ENCODE peak calls at places on chromosomes 5 and 9, in ten cellular contexts. R is A549, K is IMR-90, F is spleen, Q is cardiac muscle cell, N is lower lobe of right lung, G is kidney epithelial cell, D is right atrium auricular region, L is WTC11, P is HFF-Myc. W is an unnamed sample.

GRCh38 chr9:30913331-30913730 is 1471.1 kb upstream of the ACO1 start:
- DNase-seq in P (no peak), L (peak), N (no peak), K (no peak), D (no peak), R (no peak), F (no peak), Q (no peak), G (no peak), W (no peak)

GRCh38 chr9:130391863-130392262 is 52.9 kb upstream of the ASS1 start:
- DNase-seq in F (no peak), L (no peak), N (no peak), P (no peak), D (no peak), Q (no peak), G (no peak), R (no peak), K (no peak), W (no peak)

GRCh38 chr5:154166901-154167791 is 23.4 kb upstream of the GALNT10 start:
- DNase-seq in G (no peak), R (no peak), P (no peak), L (no peak), N (no peak), F (no peak), D (no peak), Q (no peak), K (no peak), W (no peak)

GRCh38 chr9:34592895-34593601 is 3.5 kb upstream of the CNTFR start:
- DNase-seq in F (no peak), R (no peak), D (peak), Q (no peak), K (no peak), P (no peak), G (no peak), L (peak), N (peak), W (peak)

GRCh38 chr5:96254980-96255681 is 177.9 kb downstream of the PCSK1 start:
- DNase-seq in D (no peak), R (no peak), F (no peak), K (peak), N (no peak), L (no peak), P (peak), G (no peak), Q (no peak), W (no peak)

GRCh38 chr9:18726546-18726945 is 252.6 kb downstream of the ADAMTSL1 start:
- DNase-seq in Q (no peak), D (no peak), R (no peak), F (no peak), P (peak), N (no peak), K (peak), L (no peak), G (no peak), W (no peak)

GRCh38 chr9:106934424-106934823 is 71.5 kb downstream of the ZNF462 start:
- DNase-seq in N (no peak), K (no peak), G (no peak), L (no peak), F (no peak), P (no peak), R (no peak), Q (no peak), D (no peak), W (no peak)

GRCh38 chr5:50439221-50439620 is 1.9 kb downstream of the EMB start:
- DNase-seq in N (no peak), P (no peak), F (no peak), K (no peak), G (no peak), Q (no peak), L (no peak), D (no peak), R (no peak), W (no peak)

GRCh38 chr5:180744253-180744652 is 4.4 kb upstream of the OR2Y1 start:
- DNase-seq in F (no peak), D (no peak), R (no peak), N (no peak), Q (no peak), P (no peak), K (no peak), L (no peak), G (no peak), W (no peak)

GRCh38 chr5:158921441-158922262 is 178.1 kb downstream of the EBF1 start:
- DNase-seq in L (no peak), D (no peak), F (no peak), N (no peak), K (no peak), Q (no peak), R (no peak), G (no peak), P (no peak), W (no peak)

GRCh38 chr5:55572011-55572410 is 37.2 kb upstream of the PLPP1 start:
- DNase-seq in L (no peak), R (no peak), P (no peak), N (no peak), F (no peak), D (no peak), Q (no peak), G (no peak), K (no peak), W (no peak)

GRCh38 chr5:65803699-65804426 is 81.9 kb downstream of the NLN start:
- DNase-seq in F (no peak), N (no peak), L (no peak), Q (no peak), D (no peak), K (peak), P (no peak), G (no peak), R (no peak), W (no peak)

GRCh38 chr9:90868555-90868954 is 66.9 kb downstream of the SYK start:
- DNase-seq in F (no peak), L (no peak), G (no peak), Q (no peak), D (no peak), K (peak), N (no peak), R (no peak), P (no peak), W (no peak)

GRCh38 chr9:105444130-105444529 is 3.7 kb upstream of the FSD1L start:
- DNase-seq in N (no peak), F (no peak), R (no peak), K (peak), P (no peak), L (no peak), G (no peak), Q (no peak), D (no peak), W (no peak)

GRCh38 chr5:37757980-37758582 is 81.8 kb downstream of the GDNF start:
- DNase-seq in D (no peak), F (no peak), N (no peak), P (no peak), G (no peak), R (no peak), Q (no peak), L (no peak), K (no peak), W (peak)

GRCh38 chr5:138654281-138654867 is 79.2 kb upstream of the HSPA9 start:
- DNase-seq in G (peak), L (no peak), F (no peak), N (no peak), Q (no peak), D (no peak), R (no peak), K (peak), P (peak), W (peak)

GRCh38 chr5:171681667-171682066 is 104.0 kb upstream of the SMIM23 start:
- DNase-seq in N (no peak), P (no peak), G (no peak), L (no peak), Q (no peak), D (no peak), R (no peak), K (peak), F (no peak), W (no peak)

GRCh38 chr5:148972958-148973357 is 89.9 kb downstream of the SH3TC2 start:
- DNase-seq in R (peak), Q (no peak), K (peak), G (no peak), N (no peak), F (no peak), P (peak), D (peak), L (no peak), W (peak)
- TF ChIP-seq CTCF in R (no peak), Q (no peak), K (peak), G (no peak), N (no peak), F (no peak), P (no peak), D (no peak), L (no peak), W (no peak)

DNA sequence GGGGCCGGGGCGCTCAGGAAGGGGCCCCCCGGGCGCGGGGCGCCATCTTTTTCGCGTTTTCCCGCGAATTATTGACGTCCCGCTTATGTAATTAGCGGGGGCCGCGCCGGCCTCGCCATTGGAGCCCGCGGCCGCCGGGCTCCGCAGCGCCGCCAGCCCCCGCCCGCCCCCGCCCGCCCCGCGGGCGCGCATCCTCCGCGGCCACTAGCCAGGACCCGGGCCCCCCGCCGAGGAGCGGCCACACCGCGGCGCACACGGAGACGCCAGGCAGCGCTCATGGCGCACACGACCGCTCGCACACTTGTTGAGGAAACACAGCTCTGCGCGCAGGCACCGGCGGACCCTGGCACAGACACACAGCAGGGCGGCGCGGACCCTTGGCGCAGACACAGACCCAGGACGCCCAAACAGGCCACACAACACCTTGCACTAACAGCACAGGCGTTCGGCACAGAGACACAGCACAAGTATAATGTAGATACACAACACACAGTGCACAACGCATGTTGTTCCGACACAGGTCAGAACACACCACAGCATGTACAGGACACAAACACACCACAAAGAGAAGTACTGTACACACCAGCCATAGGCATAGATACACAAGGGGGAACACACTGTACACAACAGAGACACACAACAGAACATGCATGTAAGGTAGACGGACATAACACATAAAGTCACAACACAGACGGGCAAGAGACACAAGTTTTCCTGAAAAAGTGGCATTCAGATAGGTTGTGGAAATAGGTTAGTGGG is 467 bp upstream of the PHF19 start:
- DNase-seq in Q (peak), F (peak), G (no peak), N (peak), L (peak), P (no peak), K (peak), D (peak), R (peak), W (peak)
- TF ChIP-seq CTCF in Q (no peak), F (no peak), G (no peak), N (peak), L (no peak), P (no peak), K (peak), D (no peak), R (no peak), W (no peak)

GRCh38 chr5:9263656-9264055 is 282.2 kb downstream of the SEMA5A start:
- DNase-seq in N (no peak), L (no peak), F (no peak), P (no peak), D (no peak), G (no peak), Q (no peak), K (no peak), R (no peak), W (no peak)

GRCh38 chr5:9268226-9268625 is 277.6 kb downstream of the SEMA5A start:
- DNase-seq in P (no peak), Q (no peak), D (no peak), F (no peak), N (no peak), G (no peak), K (peak), L (no peak), R (no peak), W (no peak)

GRCh38 chr5:9269024-9269423 is 276.9 kb downstream of the SEMA5A start:
- DNase-seq in D (no peak), P (no peak), F (no peak), L (no peak), R (no peak), N (no peak), K (no peak), Q (no peak), G (no peak), W (no peak)

DNA sequence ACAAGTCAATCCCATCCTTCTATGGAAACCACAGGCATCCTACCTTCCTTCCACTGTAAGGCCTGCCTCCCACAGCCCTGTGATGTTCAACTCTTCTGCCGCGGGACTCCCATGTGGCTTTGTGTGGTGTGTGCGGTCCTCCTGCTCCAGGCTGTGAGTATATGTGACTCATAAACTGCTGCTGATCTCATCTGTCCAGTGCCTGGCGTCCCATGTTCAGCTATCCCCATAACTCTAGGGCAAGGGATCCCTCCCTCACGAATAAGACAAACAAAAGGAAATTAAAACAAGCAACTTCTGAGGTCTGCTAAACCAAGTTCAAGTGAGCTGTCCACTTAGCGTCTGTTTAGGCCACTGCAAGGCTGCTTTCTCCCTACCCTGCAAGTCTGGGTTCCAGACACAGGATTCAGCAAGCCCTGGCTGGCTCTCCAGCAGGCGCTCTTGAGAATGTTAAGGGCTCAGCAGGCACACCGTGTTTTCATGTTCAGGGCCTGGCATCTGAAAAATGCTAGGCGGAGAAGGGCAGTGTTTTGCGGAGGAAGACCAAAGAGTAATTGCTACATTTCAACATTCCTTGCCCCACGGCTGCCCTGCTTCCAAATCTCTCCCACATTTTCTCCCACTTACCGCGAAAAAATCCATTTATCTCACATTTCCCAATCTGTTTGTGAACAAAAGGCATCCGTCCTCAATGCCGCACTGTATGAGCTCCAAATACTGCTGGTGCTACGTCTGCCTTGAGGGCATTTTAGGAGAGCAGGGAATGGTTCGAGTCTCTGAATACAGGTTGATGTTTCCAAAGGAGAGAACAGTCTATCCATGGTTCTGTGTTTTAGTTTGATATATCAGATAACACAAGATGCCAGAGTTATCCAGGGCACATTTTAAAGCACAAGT is 280.2 kb downstream of the SEMA5A start:
- DNase-seq in R (no peak), F (no peak), G (peak), N (peak), P (peak), L (peak), K (peak), Q (peak), D (no peak), W (no peak)
- TF ChIP-seq CTCF in R (no peak), F (no peak), G (no peak), N (no peak), P (no peak), L (no peak), K (peak), Q (no peak), D (no peak), W (no peak)

GRCh38 chr5:156838966-156839365 is 11.1 kb upstream of the PPP1R2B start:
- DNase-seq in N (no peak), P (no peak), Q (no peak), K (no peak), L (no peak), F (no peak), G (no peak), D (no peak), R (no peak), W (no peak)

GRCh38 chr5:156834916-156835315 is 15.2 kb upstream of the PPP1R2B start:
- DNase-seq in P (no peak), K (no peak), G (no peak), D (no peak), F (no peak), N (no peak), R (no peak), L (no peak), Q (no peak), W (no peak)

GRCh38 chr5:156841737-156842136 is 8.4 kb upstream of the PPP1R2B start:
- DNase-seq in D (no peak), R (no peak), K (no peak), N (no peak), G (no peak), Q (no peak), F (no peak), L (no peak), P (no peak), W (no peak)

DNA sequence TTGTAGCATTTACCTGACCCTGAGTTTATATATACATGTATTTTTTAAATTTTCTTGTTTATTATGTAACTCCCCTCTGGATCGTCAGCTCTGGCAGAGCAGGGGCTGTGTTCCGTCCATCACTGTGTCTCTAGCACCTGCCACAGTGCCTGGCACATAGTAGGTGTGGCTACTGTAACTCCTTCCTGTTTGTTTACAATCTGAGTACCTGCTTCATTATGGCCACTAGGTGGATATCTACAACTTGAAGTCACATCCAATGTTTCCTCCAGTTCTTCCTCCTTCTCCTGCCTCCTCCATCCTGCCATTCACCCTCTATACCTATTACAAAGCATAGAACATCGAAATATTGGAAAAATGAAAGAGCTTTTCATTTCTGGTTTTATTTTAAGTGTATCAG is 14.2 kb upstream of the PPP1R2B start:
- DNase-seq in D (no peak), Q (no peak), G (no peak), P (peak), L (peak), N (no peak), F (no peak), R (peak), K (no peak), W (no peak)
- TF ChIP-seq CTCF in D (no peak), Q (no peak), G (peak), P (peak), L (no peak), N (peak), F (no peak), R (peak), K (no peak), W (no peak)

GRCh38 chr9:12426198-12426864 is 266.9 kb upstream of the TYRP1 start:
- DNase-seq in N (no peak), F (no peak), K (no peak), P (no peak), L (no peak), G (no peak), R (no peak), Q (peak), D (no peak), W (no peak)
- TF ChIP-seq CTCF in N (no peak), F (no peak), K (no peak), P (no peak), L (no peak), G (no peak), R (no peak), Q (peak), D (no peak), W (peak)

W was measured in BE2C.